ENCODE peak calls at places on chromosome 14, in seven cellular contexts. J is HCT116, Q is SK-N-SH, R is H1, H is K562, G is HepG2, F is GM12878. A is an unnamed sample.

GRCh38 chr14:53153702-53154112 is 584 bp upstream of the DDHD1 start:
- DNase-seq in R (no peak), H (no peak), Q (no peak), G (no peak), J (no peak), F (no peak), A (no peak)

GRCh38 chr14:104843442-104844305 is 21.4 kb upstream of the CEP170B start:
- DNase-seq in H (no peak), R (peak; percentile 72), G (no peak), Q (peak; percentile 49), J (no peak), F (no peak), A (peak; percentile 80)

GRCh38 chr14:58822856-58823255 is 185.1 kb downstream of the DACT1 start:
- DNase-seq in R (no peak), G (no peak), H (no peak), J (no peak), Q (no peak), F (no peak), A (no peak)

GRCh38 chr14:72024043-72024407 is 91.8 kb downstream of the RGS6 start:
- DNase-seq in Q (peak; percentile 2), G (peak; percentile 24), R (peak; percentile 60), J (peak; percentile 65), F (peak; percentile 43), H (peak; percentile 18), A (peak; percentile 81)

GRCh38 chr14:61602733-61603077 is 92.6 kb upstream of the HIF1A start:
- DNase-seq in J (no peak), Q (no peak), F (no peak), H (no peak), R (no peak), G (peak; percentile 79), A (no peak)

GRCh38 chr14:70808402-70809237 is 693 bp downstream of the MAP3K9 start:
- DNase-seq in H (peak; percentile 8), G (no peak), R (peak; percentile 73), J (no peak), Q (peak; percentile 81), F (no peak), A (peak; percentile 48)

GRCh38 chr14:91367173-91368171 is 50.1 kb downstream of the CCDC88C start:
- DNase-seq in J (no peak), Q (no peak), G (no peak), R (no peak), H (no peak), F (peak; percentile 82), A (peak; percentile 93)

GRCh38 chr14:73289308-73289707 is 52.0 kb downstream of the PAPLN start:
- DNase-seq in H (no peak), Q (no peak), F (no peak), G (no peak), J (no peak), R (no peak), A (no peak)

GRCh38 chr14:75449703-75450102 is 21.9 kb downstream of the JDP2 start:
- DNase-seq in H (no peak), R (no peak), G (no peak), Q (no peak), J (no peak), F (no peak), A (no peak)

GRCh38 chr14:38074754-38075153 is 132.9 kb upstream of the SSTR1 start:
- DNase-seq in F (no peak), J (no peak), G (no peak), H (no peak), Q (no peak), R (no peak), A (no peak)

GRCh38 chr14:90093942-90094595 is 32.3 kb downstream of the KCNK13 start:
- DNase-seq in F (no peak), R (no peak), J (no peak), Q (no peak), H (no peak), G (no peak), A (no peak)

GRCh38 chr14:47040490-47040889 is 388.9 kb upstream of the RPL10L start:
- DNase-seq in J (peak; percentile 31), G (peak; percentile 3), Q (no peak), F (no peak), R (no peak), H (no peak), A (peak; percentile 84)

GRCh38 chr14:33567003-33567735 is 383.7 kb downstream of the EGLN3 start:
- DNase-seq in H (no peak), R (no peak), G (peak; percentile 76), F (no peak), J (no peak), Q (no peak), A (no peak)

GRCh38 chr14:46048127-46048526 is 603.5 kb downstream of the RPL10L start:
- DNase-seq in Q (peak; percentile 1), H (no peak), F (peak; percentile 3), R (peak; percentile 58), J (peak; percentile 39), G (peak; percentile 4), A (peak; percentile 32)

GRCh38 chr14:34081576-34082136 is 130.8 kb upstream of the EGLN3 start:
- DNase-seq in F (no peak), H (no peak), Q (no peak), G (peak; percentile 86), R (no peak), J (peak; percentile 57), A (no peak)

GRCh38 chr14:92254786-92255185 is 68.2 kb upstream of the SLC24A4 start:
- DNase-seq in H (no peak), G (no peak), Q (no peak), R (peak; percentile 71), J (no peak), F (no peak), A (no peak)

GRCh38 chr14:98240396-98240795 is 1031.6 kb downstream of the BCL11B start:
- DNase-seq in G (no peak), Q (no peak), R (no peak), H (no peak), F (no peak), J (no peak), A (no peak)

GRCh38 chr14:54189358-54190354 is 207.2 kb upstream of the CDKN3 start:
- DNase-seq in R (no peak), F (no peak), Q (no peak), H (no peak), G (no peak), J (peak; percentile 59), A (no peak)

GRCh38 chr14:50045039-50045711 is 71.2 kb downstream of the VCPKMT start:
- DNase-seq in G (peak; percentile 82), J (no peak), R (no peak), Q (peak; percentile 32), F (peak; percentile 54), H (no peak), A (no peak)

GRCh38 chr14:94011795-94012194 is 14.3 kb upstream of the OTUB2 start:
- DNase-seq in Q (no peak), J (no peak), G (no peak), F (no peak), H (no peak), R (no peak), A (peak; percentile 20)

DNA sequence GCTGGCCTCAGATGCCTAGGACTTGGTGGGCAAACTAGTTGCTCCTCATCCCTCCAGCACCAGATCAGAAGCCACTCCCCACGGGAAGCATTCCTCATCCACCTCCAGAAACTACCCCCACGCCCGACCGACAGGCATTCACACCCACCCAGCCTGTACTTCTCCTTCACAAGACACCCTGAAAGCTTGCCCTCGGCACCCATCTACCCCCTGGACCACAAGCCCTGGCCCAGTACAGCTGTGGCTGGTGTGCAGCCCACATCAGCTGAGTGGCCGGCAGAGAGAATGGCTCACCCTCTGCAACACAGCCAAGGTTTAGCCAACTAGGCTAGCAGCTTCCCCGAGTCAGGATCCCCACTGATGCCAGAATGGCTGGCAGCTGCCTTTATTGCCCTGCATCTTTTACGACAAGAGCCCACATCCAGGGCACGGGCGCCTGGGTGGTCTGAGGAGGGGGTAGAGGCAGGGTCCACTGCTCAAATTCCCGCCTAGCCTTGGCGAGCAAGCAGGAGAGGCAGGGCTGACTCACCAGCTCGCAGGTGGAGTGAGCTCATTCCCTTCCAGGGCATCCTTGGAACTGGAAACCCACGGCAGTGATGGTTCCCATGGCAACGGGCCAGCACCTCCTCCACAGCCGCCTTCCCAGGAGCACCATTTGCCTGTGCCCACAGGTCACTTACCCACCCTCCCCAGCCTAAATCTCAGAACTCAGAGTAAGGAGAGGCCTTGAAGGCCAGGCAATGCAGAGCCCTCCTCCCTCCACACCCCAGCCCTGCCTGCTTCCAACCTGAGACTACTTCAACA is 17.1 kb downstream of the ACTN1 start:
- DNase-seq in G (no peak), F (no peak), R (peak; percentile 77), J (no peak), H (peak; percentile 24), Q (peak; percentile 60), A (no peak)
- TF ChIP-seq JUND in G (no peak), F (no peak), R (peak; percentile 56), J (no peak), H (no peak), Q (peak; percentile 64), A (no peak)

DNA sequence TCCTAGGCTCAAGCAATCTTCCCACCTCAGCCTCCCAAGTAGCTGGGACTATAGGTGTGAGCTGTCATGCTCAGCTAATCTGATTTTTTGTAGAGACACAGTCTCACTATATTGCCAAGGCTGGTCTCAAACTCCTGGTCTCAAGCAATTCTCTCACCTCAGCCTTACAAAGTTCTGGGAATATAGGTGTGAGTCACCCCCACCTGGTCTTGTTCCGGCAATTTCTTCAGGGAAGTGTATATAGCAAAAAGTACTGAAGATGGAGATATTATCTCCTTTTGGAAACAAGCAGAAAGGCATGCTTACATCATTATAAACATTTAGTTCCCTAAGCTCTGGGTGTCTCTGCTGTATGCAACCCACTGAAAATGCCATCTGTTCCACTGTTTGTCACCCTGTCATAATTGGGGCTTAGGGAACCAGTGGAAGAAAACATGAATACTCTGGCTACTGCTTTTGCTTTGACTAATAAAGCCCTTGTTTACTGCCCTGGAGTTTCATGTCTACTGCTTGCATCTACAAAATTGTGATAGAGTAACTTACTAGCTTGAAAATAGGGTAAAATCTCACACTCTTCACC is 940.2 kb downstream of the GALC start:
- DNase-seq in G (no peak), F (no peak), H (no peak), J (no peak), Q (no peak), R (no peak), A (no peak)
- TF ChIP-seq JUND in G (no peak), F (no peak), H (no peak), J (no peak), Q (no peak), R (no peak), A (no peak)

DNA sequence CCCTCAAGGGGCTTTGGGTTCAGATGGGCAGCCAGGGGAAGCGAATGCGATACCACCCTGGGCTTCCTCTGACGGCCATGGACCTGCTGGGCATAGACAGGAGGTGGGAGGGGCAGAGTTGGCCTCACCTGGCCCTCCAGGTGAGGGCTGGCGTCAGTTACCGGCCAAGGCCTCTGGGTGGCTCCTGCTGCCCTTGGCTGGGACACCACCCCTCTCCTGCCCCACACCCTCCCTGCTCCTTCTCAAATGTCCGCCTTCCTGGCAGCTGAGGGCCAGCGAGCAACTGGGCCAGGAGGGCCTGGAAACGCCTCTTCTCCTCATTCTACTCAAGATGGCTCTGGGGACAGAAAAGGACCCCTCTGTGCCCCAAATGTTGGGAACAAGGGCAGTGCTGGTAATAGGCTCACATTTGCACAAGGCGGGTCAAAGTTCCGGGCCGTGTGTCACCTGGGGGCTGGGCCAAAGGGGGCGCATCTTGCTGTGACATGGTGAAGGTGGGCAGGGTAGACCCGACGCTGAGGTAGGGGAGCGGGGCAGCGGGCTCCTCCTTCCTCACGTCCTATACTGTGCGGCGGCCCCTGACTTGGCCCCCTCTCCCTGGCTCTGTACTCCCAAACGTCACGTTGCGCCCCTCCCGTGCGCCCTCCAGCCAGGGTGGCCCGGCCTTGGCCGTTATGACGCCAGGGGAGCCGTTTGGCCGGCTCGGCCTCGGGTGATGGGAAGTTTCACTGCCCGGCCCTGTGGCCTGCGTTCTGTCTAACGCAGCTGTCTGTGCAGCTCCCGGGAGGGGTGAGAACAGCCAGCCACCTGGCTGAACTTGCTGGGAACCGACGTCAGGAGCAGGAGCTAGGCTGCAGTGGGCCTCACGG is 18.1 kb upstream of the DLK1 start:
- DNase-seq in F (no peak), J (peak; percentile 35), H (no peak), G (peak; percentile 37), R (peak; percentile 84), Q (no peak), A (peak; percentile 93)
- TF ChIP-seq JUND in F (no peak), J (no peak), H (no peak), G (no peak), R (peak; percentile 32), Q (no peak), A (no peak)

GRCh38 chr14:63672417-63673180 is 30.9 kb upstream of the WDR89 start:
- DNase-seq in R (no peak), J (no peak), F (peak; percentile 62), G (no peak), Q (no peak), H (no peak), A (no peak)
- TF ChIP-seq JUND in R (no peak), J (no peak), F (no peak), G (no peak), Q (no peak), H (no peak), A (no peak)

A was measured in T47D.